ENCODE peak calls at places on chromosomes 12 and 14, in seven cellular contexts. Z is endothelial cell, W is GM20000, H is AG08395, B is H9, U is SHP77, V is NCI-H345. T is an unnamed sample.

GRCh38 chr14:104263671-104264358 is 125.4 kb downstream of the KIF26A start:
- DNase-seq in Z (no peak), W (no peak), B (peak), H (no peak), V (no peak), U (no peak), T (peak)

GRCh38 chr12:49881400-49882247 is 22.1 kb downstream of the FAIM2 start:
- DNase-seq in W (no peak), V (no peak), B (no peak), H (no peak), Z (no peak), U (no peak), T (no peak)

GRCh38 chr12:6703631-6704030 is 3.0 kb upstream of the PIANP start:
- DNase-seq in W (peak), B (peak), V (peak), H (no peak), Z (no peak), U (peak), T (peak)

GRCh38 chr14:90996967-90997366 is 63.5 kb downstream of the RPS6KA5 start:
- DNase-seq in H (no peak), V (no peak), B (no peak), W (no peak), U (no peak), Z (no peak), T (no peak)

GRCh38 chr12:76268267-76268666 is 79.9 kb downstream of the BBS10 start:
- DNase-seq in B (no peak), V (no peak), Z (no peak), H (no peak), W (no peak), U (no peak), T (no peak)

GRCh38 chr12:114673169-114673833 is 10.7 kb downstream of the TBX3 start:
- DNase-seq in V (no peak), U (no peak), B (peak), W (no peak), Z (no peak), H (peak), T (peak)

GRCh38 chr12:123952037-123952436 is 20.6 kb downstream of the CCDC92 start:
- DNase-seq in B (no peak), U (no peak), H (no peak), V (no peak), W (no peak), Z (no peak), T (no peak)

GRCh38 chr14:50797250-50798047 is 33.5 kb downstream of the NIN start:
- DNase-seq in W (no peak), Z (no peak), V (no peak), U (no peak), H (no peak), B (no peak), T (no peak)

GRCh38 chr14:99853206-99853605 is 60.0 kb downstream of the EML1 start:
- DNase-seq in U (no peak), H (peak), W (no peak), Z (no peak), V (no peak), B (no peak), T (peak)

GRCh38 chr14:31829256-31829923 is 247.7 kb upstream of the ARHGAP5 start:
- DNase-seq in H (peak), B (no peak), W (no peak), V (no peak), Z (no peak), U (no peak), T (no peak)

GRCh38 chr12:129069886-129070285 is 216.6 kb downstream of the GLT1D1 start:
- DNase-seq in U (no peak), V (no peak), Z (no peak), B (no peak), W (no peak), H (no peak), T (peak)

GRCh38 chr14:65239143-65239672 is 136.9 kb upstream of the MAX start:
- DNase-seq in V (no peak), B (no peak), H (peak), U (no peak), W (no peak), Z (no peak), T (no peak)

GRCh38 chr12:118714051-118714460 is 267.3 kb upstream of the SRRM4 start:
- DNase-seq in Z (peak), W (peak), H (no peak), V (peak), U (peak), B (peak), T (peak)

GRCh38 chr12:100927825-100928224 is 133.2 kb downstream of the ANO4 start:
- DNase-seq in Z (no peak), B (no peak), V (no peak), U (no peak), W (no peak), H (peak), T (no peak)

GRCh38 chr12:75766263-75767160 is 255.1 kb upstream of the KRR1 start:
- DNase-seq in B (no peak), Z (no peak), V (no peak), H (no peak), U (no peak), W (no peak), T (no peak)

GRCh38 chr12:6370576-6370935 is 4.8 kb downstream of the SCNN1A start:
- DNase-seq in Z (no peak), B (peak), W (no peak), V (no peak), H (no peak), U (no peak), T (peak)

GRCh38 chr12:25377475-25378179 is 126.9 kb upstream of the KRAS start:
- DNase-seq in W (peak), H (peak), V (no peak), U (no peak), Z (no peak), B (no peak), T (no peak)

GRCh38 chr12:57261385-57261784 is 10.4 kb upstream of the STAC3 start:
- DNase-seq in Z (no peak), B (no peak), H (no peak), W (no peak), V (peak), U (no peak), T (peak)

GRCh38 chr12:3150308-3150670 is 73.1 kb downstream of the TSPAN9 start:
- DNase-seq in U (no peak), V (no peak), Z (no peak), H (no peak), B (no peak), W (no peak), T (no peak)

GRCh38 chr14:99325591-99325990 is 53.6 kb upstream of the BCL11B start:
- DNase-seq in H (no peak), Z (no peak), U (no peak), B (no peak), W (no peak), V (no peak), T (peak)

GRCh38 chr12:2374092-2374740 is 321.4 kb downstream of the CACNA1C start:
- DNase-seq in B (no peak), U (no peak), W (no peak), H (peak), Z (no peak), V (no peak), T (no peak)

GRCh38 chr12:79689477-79690155 is 1.1 kb downstream of the PAWR start:
- DNase-seq in H (peak), V (peak), B (peak), U (no peak), W (peak), Z (peak), T (peak)

GRCh38 chr12:111598637-111599458 is at the start of gene ATXN2:
- DNase-seq in U (no peak), H (peak), B (no peak), Z (peak), V (peak), W (peak), T (peak)

GRCh38 chr12:101042211-101042610 is 167.8 kb downstream of the SLC5A8 start:
- DNase-seq in Z (no peak), H (no peak), B (no peak), U (peak), W (no peak), V (peak), T (no peak)

GRCh38 chr12:30417697-30418231 is 277.9 kb downstream of the IPO8 start:
- DNase-seq in V (no peak), B (no peak), U (no peak), H (peak), Z (no peak), W (no peak), T (no peak)

GRCh38 chr12:30967026-30967425 is 40.5 kb downstream of the TSPAN11 start:
- DNase-seq in W (no peak), U (no peak), Z (no peak), V (no peak), B (no peak), H (no peak), T (no peak)

GRCh38 chr12:101287357-101287756 is 7.5 kb downstream of the UTP20 start:
- DNase-seq in B (no peak), Z (no peak), U (no peak), V (no peak), W (no peak), H (no peak), T (no peak)

GRCh38 chr12:118082161-118082560 is 21.2 kb upstream of the WSB2 start:
- DNase-seq in H (no peak), W (no peak), B (no peak), Z (no peak), V (no peak), U (no peak), T (no peak)

GRCh38 chr14:96926006-96926405 is 128.8 kb downstream of the VRK1 start:
- DNase-seq in U (no peak), W (no peak), Z (no peak), B (no peak), H (no peak), V (no peak), T (no peak)

GRCh38 chr14:68683326-68683725 is 109.5 kb downstream of the ZFP36L1 start:
- DNase-seq in H (peak), W (no peak), Z (no peak), V (no peak), U (no peak), B (no peak), T (no peak)